ENCODE peak calls at places on chromosomes 4 and X, in five cellular contexts. J is NCI-H2081; X is PC-3; Q is stimulated activated CD4-positive, alpha-beta T cell treated with anti-CD3 and anti-CD28 coated beads, TNF-alpha, amount 100 ng/mL, for 4 hours; N is amygdala. Y is an unnamed sample.

GRCh38 chr4:105894570-105895323 is 524 bp upstream of the NPNT start:
- DNase-seq in J (peak), X (peak), Q (no peak), N (no peak), Y (peak)

GRCh38 chrX:129791961-129792570 is 12.3 kb downstream of the SASH3 start:
- DNase-seq in J (no peak), X (no peak), Q (no peak), N (no peak), Y (no peak)

GRCh38 chr4:112550728-112551127 is 34.7 kb upstream of the NEUROG2 start:
- DNase-seq in J (no peak), X (peak), Q (no peak), N (no peak), Y (peak)

GRCh38 chr4:3845744-3846429 is 79.7 kb downstream of the ADRA2C start:
- DNase-seq in J (no peak), X (no peak), Q (no peak), N (no peak), Y (no peak)

GRCh38 chr4:16289872-16290554 is 63.7 kb upstream of the TAPT1 start:
- DNase-seq in J (peak), X (peak), Q (no peak), N (no peak), Y (peak)

GRCh38 chr4:866761-867390 is 40.9 kb upstream of the CPLX1 start:
- DNase-seq in J (no peak), X (peak), Q (no peak), N (peak), Y (peak)

GRCh38 chrX:38760883-38761282 is 40.4 kb upstream of the MID1IP1 start:
- DNase-seq in J (no peak), X (no peak), Q (no peak), N (no peak), Y (no peak)

GRCh38 chrX:17443546-17443945 is 68.5 kb downstream of the NHS start:
- DNase-seq in J (no peak), X (no peak), Q (no peak), N (no peak), Y (no peak)

GRCh38 chrX:155028749-155029360 is 2.2 kb downstream of the FUNDC2 start:
- DNase-seq in J (no peak), X (peak), Q (no peak), N (no peak), Y (peak)

GRCh38 chr4:57154191-57154590 is 44.0 kb upstream of the IGFBP7 start:
- DNase-seq in J (no peak), X (no peak), Q (no peak), N (no peak), Y (no peak)

GRCh38 chrX:139204903-139205667 is 325.5 kb upstream of the F9 start:
- DNase-seq in J (no peak), X (peak), Q (no peak), N (no peak), Y (no peak)

GRCh38 chr4:104989363-104989762 is 157.3 kb upstream of the TET2 start:
- DNase-seq in J (peak), X (peak), Q (no peak), N (peak), Y (peak)

GRCh38 chr4:1249731-1250526 is 999 bp upstream of the CTBP1 start:
- DNase-seq in J (peak), X (peak), Q (peak), N (no peak), Y (peak)

GRCh38 chr4:141352775-141353544 is 132.3 kb downstream of the ZNF330 start:
- DNase-seq in J (no peak), X (peak), Q (no peak), N (no peak), Y (peak)

GRCh38 chr4:120319230-120319761 is 252.6 kb upstream of the MAD2L1 start:
- DNase-seq in J (no peak), X (no peak), Q (no peak), N (no peak), Y (no peak)

GRCh38 chr4:87038837-87039715 is 104.3 kb downstream of the AFF1 start:
- DNase-seq in J (peak), X (peak), Q (no peak), N (peak), Y (peak)

GRCh38 chr4:8675383-8675782 is 82.8 kb downstream of the CPZ start:
- DNase-seq in J (no peak), X (peak), Q (no peak), N (no peak), Y (no peak)

GRCh38 chrX:30635630-30636029 is 17.6 kb upstream of the GK start:
- DNase-seq in J (no peak), X (peak), Q (no peak), N (no peak), Y (no peak)

GRCh38 chrX:150842198-150842553 is 56.3 kb downstream of the CD99L2 start:
- DNase-seq in J (no peak), X (no peak), Q (no peak), N (no peak), Y (no peak)

Y was measured in bronchial epithelial cell.